ENCODE peak calls at places on chromosomes 6 and 20, in ten cellular contexts. I, M, C, U, V, L, P, S, J and O are unnamed samples.

GRCh38 chr20:48656661-48657211 is 171.1 kb downstream of the PREX1 start:
- DNase-seq in M (peak; percentile 100), P (no peak), C (peak; percentile 65), V (no peak), J (no peak), S (no peak), L (no peak), I (peak; percentile 95), U (no peak), O (no peak)

GRCh38 chr20:53557157-53557556 is 36.5 kb downstream of the ZNF217 start:
- DNase-seq in U (no peak), V (no peak), L (no peak), P (no peak), C (no peak), I (no peak), S (no peak), J (no peak), M (no peak), O (no peak)

GRCh38 chr6:43951756-43952675 is 175.2 kb downstream of the MRPL14 start:
- DNase-seq in C (no peak), L (no peak), S (no peak), P (no peak), I (no peak), J (no peak), V (no peak), U (no peak), M (no peak), O (no peak)

GRCh38 chr6:145866449-145867401 is 52.1 kb upstream of the FBXO30 start:
- DNase-seq in L (no peak), M (no peak), I (no peak), S (no peak), U (no peak), J (no peak), C (no peak), V (no peak), P (no peak), O (no peak)

GRCh38 chr20:1894951-1895673 is at the start of gene SIRPA:
- DNase-seq in L (no peak), P (peak; percentile 64), I (peak; percentile 58), S (no peak), M (peak; percentile 89), U (peak; percentile 57), J (peak; percentile 46), V (no peak), C (peak; percentile 95), O (no peak)

GRCh38 chr6:46051962-46052361 is 36.3 kb upstream of the CLIC5 start:
- DNase-seq in C (peak; percentile 18), J (no peak), S (no peak), P (no peak), L (peak; percentile 48), U (no peak), I (no peak), V (no peak), M (no peak), O (no peak)

GRCh38 chr6:166632731-166633130 is 5.7 kb upstream of the RPS6KA2 start:
- DNase-seq in I (no peak), M (no peak), L (no peak), S (no peak), J (no peak), P (no peak), C (no peak), U (no peak), V (no peak), O (no peak)

GRCh38 chr6:17877196-17877889 is 110.1 kb downstream of the KIF13A start:
- DNase-seq in U (no peak), P (peak; percentile 81), C (no peak), I (no peak), S (no peak), M (no peak), V (no peak), J (no peak), L (no peak), O (no peak)

GRCh38 chr20:31514154-31515071 is at the start of gene HM13:
- DNase-seq in I (peak; percentile 84), J (peak; percentile 93), L (peak; percentile 97), C (peak; percentile 99), U (peak; percentile 80), V (peak; percentile 85), P (peak; percentile 94), S (peak; percentile 88), M (peak; percentile 89), O (peak; percentile 93)